ENCODE peak calls at places on chromosomes 4 and X, in ten cellular contexts. R is transverse colon, U is HepG2, D is stomach, B is uterus, N is heart left ventricle, G is ovary, Z is suprapubic skin, L is prostate gland, W is body of pancreas. I is an unnamed sample.

GRCh38 chrX:67780694-67781109 is 236.9 kb downstream of the AR start:
- DNase-seq in R (peak; percentile 27), U (no peak), D (peak; percentile 36), B (peak; percentile 75), N (peak; percentile 82), G (peak; percentile 85), Z (peak; percentile 74), L (no peak), W (peak; percentile 63), I (peak; percentile 89)

GRCh38 chrX:105307762-105308161 is 87.3 kb upstream of the TEX13A start:
- DNase-seq in R (no peak), U (no peak), D (no peak), B (no peak), N (no peak), G (no peak), Z (no peak), L (no peak), W (no peak), I (no peak)

GRCh38 chr4:48462363-48462762 is 20.8 kb upstream of the SLC10A4 start:
- DNase-seq in R (no peak), U (no peak), D (no peak), B (no peak), N (no peak), G (no peak), Z (no peak), L (no peak), W (no peak), I (no peak)

GRCh38 chr4:53716471-53717063 is 125.3 kb upstream of the LNX1 start:
- DNase-seq in R (no peak), U (no peak), D (no peak), B (no peak), N (no peak), G (no peak), Z (no peak), L (no peak), W (no peak), I (no peak)

GRCh38 chr4:73648478-73648877 is 28.2 kb upstream of the RASSF6 start:
- DNase-seq in R (no peak), U (no peak), D (no peak), B (no peak), N (no peak), G (no peak), Z (no peak), L (no peak), W (no peak), I (no peak)

GRCh38 chrX:70134116-70134477 is 850 bp downstream of the IGBP1 start:
- DNase-seq in R (peak; percentile 11), U (peak; percentile 3), D (no peak), B (no peak), N (no peak), G (no peak), Z (no peak), L (no peak), W (no peak), I (no peak)

GRCh38 chr4:36244257-36245084 is at the start of gene ARAP2:
- DNase-seq in R (peak; percentile 67), U (no peak), D (peak; percentile 80), B (peak; percentile 56), N (peak; percentile 32), G (no peak), Z (no peak), L (peak; percentile 73), W (peak; percentile 78), I (peak; percentile 47)

GRCh38 chrX:153726286-153727107 is 1.8 kb downstream of the ABCD1 start:
- DNase-seq in R (peak; percentile 71), U (peak; percentile 75), D (peak; percentile 55), B (peak; percentile 52), N (peak; percentile 68), G (peak; percentile 67), Z (no peak), L (no peak), W (peak; percentile 74), I (no peak)

GRCh38 chrX:12791253-12792228 is at the start of gene PRPS2:
- DNase-seq in R (peak; percentile 79), U (peak; percentile 16), D (peak; percentile 69), B (peak; percentile 72), N (peak; percentile 57), G (peak; percentile 81), Z (peak; percentile 81), L (peak; percentile 57), W (peak; percentile 74), I (peak; percentile 93)

GRCh38 chr4:79823148-79823763 is 249.8 kb downstream of the ANTXR2 start:
- DNase-seq in R (peak; percentile 31), U (no peak), D (no peak), B (peak; percentile 20), N (no peak), G (no peak), Z (no peak), L (peak; percentile 71), W (no peak), I (no peak)

GRCh38 chr4:1092026-1092982 is 21.1 kb downstream of the RNF212 start:
- DNase-seq in R (no peak), U (no peak), D (no peak), B (no peak), N (no peak), G (no peak), Z (peak; percentile 67), L (no peak), W (no peak), I (no peak)
- TF ChIP-seq CTCF in R (no peak), U (peak; percentile 24), D (no peak), B (no peak), N (no peak), G (no peak), Z (no peak), L (no peak), W (no peak), I (no peak)

GRCh38 chrX:47144626-47145407 is at the start of the genes NDUFB11 and RBM10:
- DNase-seq in R (peak; percentile 94), U (peak; percentile 89), D (peak; percentile 92), B (peak; percentile 90), N (peak; percentile 94), G (peak; percentile 90), Z (peak; percentile 96), L (peak; percentile 91), W (peak; percentile 95), I (peak; percentile 98)
- TF ChIP-seq POLR2A in R (peak; percentile 86), U (peak; percentile 63), D (no peak), B (peak; percentile 68), N (peak; percentile 44), G (peak; percentile 69), Z (no peak), L (peak; percentile 75), W (peak; percentile 88), I (no peak)

GRCh38 chr4:7917669-7918068 is 22.0 kb downstream of the AFAP1 start:
- DNase-seq in R (no peak), U (no peak), D (no peak), B (no peak), N (no peak), G (no peak), Z (no peak), L (no peak), W (no peak), I (no peak)
- TF ChIP-seq CTCF in R (no peak), U (no peak), D (no peak), B (no peak), N (no peak), G (no peak), Z (no peak), L (no peak), W (no peak), I (no peak)

GRCh38 chr4:1727117-1728031 is 6.1 kb downstream of the TACC3 start:
- DNase-seq in R (peak; percentile 54), U (no peak), D (peak; percentile 67), B (no peak), N (peak; percentile 82), G (no peak), Z (no peak), L (no peak), W (peak; percentile 80), I (peak; percentile 93)
- TF ChIP-seq POLR2A in R (no peak), U (no peak), D (no peak), B (no peak), N (no peak), G (no peak), Z (no peak), L (no peak), W (no peak), I (no peak)

GRCh38 chr4:81152839-81153713 is 61.9 kb downstream of the PRKG2 start:
- DNase-seq in R (no peak), U (no peak), D (no peak), B (no peak), N (no peak), G (no peak), Z (no peak), L (no peak), W (no peak), I (no peak)
- TF ChIP-seq CTCF in R (no peak), U (no peak), D (no peak), B (no peak), N (no peak), G (no peak), Z (no peak), L (no peak), W (no peak), I (no peak)

GRCh38 chr4:76772498-76773106 is 125.3 kb downstream of the SOWAHB start:
- DNase-seq in R (no peak), U (no peak), D (no peak), B (no peak), N (no peak), G (no peak), Z (no peak), L (no peak), W (no peak), I (no peak)
- TF ChIP-seq POLR2A in R (no peak), U (no peak), D (no peak), B (no peak), N (no peak), G (no peak), Z (no peak), L (no peak), W (no peak), I (no peak)

DNA sequence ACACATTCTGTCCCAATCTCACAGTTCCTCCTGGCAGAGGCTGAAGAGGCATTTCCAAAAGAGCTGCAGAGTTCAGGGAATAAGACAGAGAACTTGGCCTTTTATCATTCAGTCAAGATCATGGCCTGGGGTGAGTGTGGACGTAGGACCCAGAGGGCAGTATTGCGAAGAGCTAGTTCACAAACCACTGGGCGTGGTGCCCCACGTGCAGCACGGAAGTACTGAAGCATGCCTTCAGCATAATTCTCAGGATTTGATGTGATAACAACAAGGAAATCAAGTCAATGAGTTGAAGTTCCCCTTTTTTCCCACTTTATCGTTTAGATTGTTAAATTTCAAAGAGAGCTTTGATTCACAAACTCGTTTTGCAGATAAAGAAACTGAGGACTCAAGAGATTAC is 117.7 kb downstream of the RELL1 start:
- DNase-seq in R (peak; percentile 67), U (no peak), D (peak; percentile 44), B (no peak), N (no peak), G (no peak), Z (no peak), L (no peak), W (no peak), I (no peak)
- TF ChIP-seq CTCF in R (no peak), U (no peak), D (no peak), B (no peak), N (no peak), G (no peak), Z (no peak), L (no peak), W (no peak), I (no peak)